ENCODE peak calls at places on chromosomes 3 and 15, in four cellular contexts. H, C, I and J are unnamed samples.

GRCh38 chr3:40574661-40575060 is 49.9 kb downstream of the ZNF621 start:
- DNase-seq in H (no peak), C (peak), I (no peak), J (no peak)

GRCh38 chr3:23959147-23959900 is 14.2 kb downstream of the NR1D2 start:
- DNase-seq in H (peak), C (peak), I (no peak), J (no peak)

GRCh38 chr3:195270350-195271115 is 426 bp downstream of the XXYLT1 start:
- DNase-seq in H (peak), C (peak), I (peak), J (peak)

GRCh38 chr15:62896380-62896866 is 146.1 kb upstream of the TPM1 start:
- DNase-seq in H (no peak), C (no peak), I (no peak), J (no peak)

GRCh38 chr3:45272411-45272810 is 46.3 kb upstream of the TMEM158 start:
- DNase-seq in H (no peak), C (no peak), I (no peak), J (no peak)

GRCh38 chr3:32646761-32647160 is 38.2 kb upstream of the CNOT10 start:
- DNase-seq in H (no peak), C (no peak), I (no peak), J (no peak)

GRCh38 chr3:27483117-27484001 is 825 bp downstream of the SLC4A7 start:
- DNase-seq in H (peak), C (peak), I (peak), J (peak)

GRCh38 chr3:184679056-184679502 is 32.8 kb downstream of the MAGEF1 start:
- DNase-seq in H (no peak), C (peak), I (peak), J (no peak)

GRCh38 chr15:28953573-28954195 is 67.9 kb downstream of the APBA2 start:
- DNase-seq in H (no peak), C (no peak), I (peak), J (no peak)

GRCh38 chr3:128518587-128519490 is 25.8 kb upstream of the GATA2 start:
- DNase-seq in H (no peak), C (no peak), I (peak), J (no peak)

GRCh38 chr3:53974314-53974713 is 82.7 kb upstream of the SELENOK start:
- DNase-seq in H (no peak), C (peak), I (no peak), J (no peak)

GRCh38 chr3:46900007-46900292 is 22.4 kb downstream of the PTH1R start:
- DNase-seq in H (no peak), C (no peak), I (no peak), J (no peak)

GRCh38 chr3:102532901-102533300 is 98.1 kb downstream of the ZPLD1 start:
- DNase-seq in H (peak), C (peak), I (no peak), J (no peak)

GRCh38 chr3:191397771-191398170 is 63.2 kb upstream of the PYDC2 start:
- DNase-seq in H (peak), C (no peak), I (no peak), J (no peak)

GRCh38 chr3:175149675-175150074 is 290.5 kb downstream of the NAALADL2 start:
- DNase-seq in H (peak), C (no peak), I (no peak), J (peak)

GRCh38 chr3:30496496-30496966 is 109.9 kb upstream of the TGFBR2 start:
- DNase-seq in H (peak), C (peak), I (no peak), J (no peak)

GRCh38 chr15:64596701-64597468 is 136.5 kb downstream of the ZNF609 start:
- DNase-seq in H (peak), C (peak), I (peak), J (no peak)

GRCh38 chr3:82157952-82158351 is 396.5 kb upstream of the GBE1 start:
- DNase-seq in H (peak), C (peak), I (no peak), J (no peak)

GRCh38 chr3:12392101-12392878 is 92.0 kb upstream of the TSEN2 start:
- DNase-seq in H (no peak), C (no peak), I (no peak), J (no peak)

GRCh38 chr3:47024932-47025331 is 45.5 kb downstream of the NBEAL2 start:
- DNase-seq in H (peak), C (peak), I (no peak), J (no peak)

GRCh38 chr15:45795487-45796069 is 160.7 kb downstream of the SQOR start:
- DNase-seq in H (peak), C (peak), I (peak), J (peak)

GRCh38 chr3:134885877-134886621 is 91.0 kb downstream of the EPHB1 start:
- DNase-seq in H (no peak), C (no peak), I (peak), J (no peak)

GRCh38 chr3:134366928-134367352 is 7.3 kb downstream of the AMOTL2 start:
- DNase-seq in H (no peak), C (no peak), I (peak), J (no peak)

GRCh38 chr3:107315136-107315535 is 62.1 kb upstream of the CCDC54 start:
- DNase-seq in H (peak), C (peak), I (no peak), J (no peak)

GRCh38 chr3:177724020-177724638 is 526.8 kb upstream of the TBL1XR1 start:
- DNase-seq in H (no peak), C (peak), I (no peak), J (peak)

GRCh38 chr3:109195812-109196211 is 59.3 kb downstream of the C3orf85 start:
- DNase-seq in H (no peak), C (peak), I (no peak), J (no peak)

GRCh38 chr3:130941793-130942192 is 47.9 kb downstream of the ATP2C1 start:
- DNase-seq in H (peak), C (no peak), I (no peak), J (no peak)

GRCh38 chr15:43928152-43928551 is 101.3 kb downstream of the WDR76 start:
- DNase-seq in H (no peak), C (no peak), I (peak), J (no peak)

GRCh38 chr3:94862703-94863102 is 799.8 kb downstream of the NSUN3 start:
- DNase-seq in H (no peak), C (peak), I (no peak), J (no peak)

GRCh38 chr3:40258555-40258954 is 51.0 kb upstream of the EIF1B start:
- DNase-seq in H (peak), C (peak), I (no peak), J (no peak)

GRCh38 chr3:153277029-153277428 is 115.0 kb downstream of the RAP2B start:
- DNase-seq in H (no peak), C (no peak), I (no peak), J (no peak)

DNA sequence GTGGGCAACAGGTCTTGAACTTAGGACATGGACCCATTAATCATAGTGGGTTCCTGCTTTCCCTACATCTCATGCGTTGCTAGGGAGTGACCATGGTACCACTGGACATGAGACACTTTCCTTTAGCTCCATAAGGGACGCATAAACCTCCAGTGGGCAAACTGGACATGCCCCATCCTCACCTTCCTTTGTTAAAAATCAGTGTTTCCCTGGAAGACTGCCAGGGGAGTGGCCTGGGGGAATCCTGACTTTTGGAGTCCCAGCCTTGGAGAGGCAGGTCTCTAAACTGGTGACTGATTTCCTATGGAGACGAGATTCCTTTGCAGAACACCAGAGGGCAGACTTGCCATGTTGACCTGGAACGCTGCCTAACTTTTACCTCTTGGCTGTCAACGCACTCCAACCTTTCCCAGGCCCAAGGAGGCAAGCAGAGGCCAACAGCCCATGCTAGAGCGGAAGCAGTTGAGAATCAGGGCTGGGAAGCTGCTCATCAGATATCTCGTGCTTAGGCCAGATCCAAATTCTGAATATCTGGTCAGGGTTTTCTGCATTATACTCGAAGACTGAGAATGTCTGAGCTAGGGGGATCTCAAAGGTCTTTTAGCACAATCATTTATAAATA is 2.6 kb downstream of the XIRP1 start:
- DNase-seq in H (peak), C (peak), I (peak), J (peak)
- TF ChIP-seq CTCF in H (peak), C (peak), I (peak), J (peak)

GRCh38 chr15:68696532-68697363 is 118.0 kb downstream of the CORO2B start:
- DNase-seq in H (peak), C (no peak), I (no peak), J (no peak)
- TF ChIP-seq CTCF in H (no peak), C (no peak), I (no peak), J (no peak)

GRCh38 chr3:126955004-126955790 is 27.7 kb upstream of the PLXNA1 start:
- DNase-seq in H (no peak), C (no peak), I (no peak), J (peak)

GRCh38 chr3:126956866-126957650 is 25.9 kb upstream of the PLXNA1 start:
- DNase-seq in H (no peak), C (no peak), I (peak), J (no peak)

GRCh38 chr3:126957776-126958637 is 24.9 kb upstream of the PLXNA1 start:
- DNase-seq in H (no peak), C (no peak), I (no peak), J (peak)

GRCh38 chr3:126954141-126954845 is 28.6 kb upstream of the PLXNA1 start:
- DNase-seq in H (peak), C (no peak), I (no peak), J (no peak)

DNA sequence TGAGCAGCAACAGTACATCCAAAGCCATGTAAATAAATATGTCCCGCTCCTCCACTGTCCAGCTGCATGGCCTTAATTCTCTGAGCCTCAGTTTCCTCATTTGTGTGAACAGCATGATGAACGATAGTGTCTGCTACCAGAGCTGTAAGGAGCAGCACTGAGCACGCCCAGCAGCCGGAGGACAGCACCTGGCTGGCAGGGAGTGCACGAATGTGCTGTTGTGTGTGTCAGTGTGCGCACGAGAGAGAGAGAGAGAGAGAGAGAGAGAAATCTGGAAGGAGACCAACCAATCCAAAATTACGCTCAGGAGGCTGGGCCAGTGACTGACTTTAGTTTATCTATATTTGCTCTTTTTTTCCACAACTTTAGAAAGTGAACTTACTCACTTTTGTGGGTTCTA is 26.6 kb upstream of the PLXNA1 start:
- DNase-seq in H (no peak), C (no peak), I (no peak), J (no peak)
- TF ChIP-seq CTCF in H (no peak), C (no peak), I (no peak), J (no peak)

GRCh38 chr3:122982202-122983185 is 45.1 kb downstream of the SEMA5B start:
- DNase-seq in H (no peak), C (no peak), I (peak), J (no peak)
- TF ChIP-seq CTCF in H (no peak), C (peak), I (peak), J (no peak)

GRCh38 chr3:150384517-150385212 is 23.4 kb upstream of the TSC22D2 start:
- DNase-seq in H (peak), C (peak), I (peak), J (no peak)
- TF ChIP-seq CTCF in H (no peak), C (peak), I (peak), J (peak)

DNA sequence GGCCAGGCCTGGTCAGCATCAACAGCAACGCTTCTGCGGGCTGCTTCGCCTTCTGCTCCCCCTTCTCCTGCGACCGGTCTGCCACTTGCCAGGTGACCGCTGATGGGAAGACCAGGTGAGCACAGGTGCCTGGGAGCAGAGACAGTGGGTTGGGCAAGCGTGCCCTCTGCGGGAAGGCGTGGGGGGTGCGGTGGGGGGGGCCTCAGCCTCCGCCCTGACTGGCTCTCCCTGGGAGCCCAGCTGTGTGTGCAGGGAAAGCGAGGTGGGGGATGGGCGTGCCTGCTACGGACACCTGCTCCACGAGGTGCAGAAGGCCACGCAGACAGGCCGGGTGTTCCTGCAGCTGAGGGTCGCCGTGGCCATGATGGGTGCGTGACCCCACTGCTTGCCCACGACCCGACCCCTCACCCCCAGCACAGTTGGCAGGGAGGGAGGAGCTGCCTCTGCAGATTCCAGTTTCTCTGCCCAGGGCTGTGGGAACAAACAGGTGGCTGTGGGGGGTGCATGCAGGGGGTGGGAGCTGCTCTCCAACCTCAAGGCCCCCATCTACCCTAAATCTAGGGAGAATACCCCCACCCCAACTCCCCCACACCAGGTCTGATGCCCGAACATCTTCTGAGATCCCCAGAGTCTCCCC is 8.8 kb downstream of the STAB1 start:
- DNase-seq in H (no peak), C (no peak), I (no peak), J (no peak)
- TF ChIP-seq CTCF in H (no peak), C (no peak), I (no peak), J (no peak)

DNA sequence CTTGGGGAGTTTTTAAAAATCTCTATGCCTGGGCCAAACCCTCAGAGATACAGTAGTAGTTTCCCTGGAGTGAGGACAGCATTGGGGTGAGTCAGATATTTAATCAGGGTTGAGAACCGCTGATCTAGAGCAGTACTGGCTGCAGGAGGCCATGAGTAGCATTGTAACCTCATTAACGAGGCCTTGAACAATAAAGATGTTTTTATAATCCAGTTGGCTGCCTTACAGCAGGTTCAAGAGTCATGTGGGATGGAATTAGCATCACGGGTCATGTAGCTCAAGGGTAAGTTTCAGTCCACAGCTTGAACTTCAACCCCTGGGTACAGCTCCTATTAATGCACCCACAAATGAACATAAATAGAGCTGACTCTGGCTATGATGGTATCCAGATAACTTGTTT is 5.1 kb downstream of the HPS3 start:
- DNase-seq in H (peak), C (peak), I (no peak), J (peak)
- TF ChIP-seq CTCF in H (no peak), C (no peak), I (no peak), J (no peak)

DNA sequence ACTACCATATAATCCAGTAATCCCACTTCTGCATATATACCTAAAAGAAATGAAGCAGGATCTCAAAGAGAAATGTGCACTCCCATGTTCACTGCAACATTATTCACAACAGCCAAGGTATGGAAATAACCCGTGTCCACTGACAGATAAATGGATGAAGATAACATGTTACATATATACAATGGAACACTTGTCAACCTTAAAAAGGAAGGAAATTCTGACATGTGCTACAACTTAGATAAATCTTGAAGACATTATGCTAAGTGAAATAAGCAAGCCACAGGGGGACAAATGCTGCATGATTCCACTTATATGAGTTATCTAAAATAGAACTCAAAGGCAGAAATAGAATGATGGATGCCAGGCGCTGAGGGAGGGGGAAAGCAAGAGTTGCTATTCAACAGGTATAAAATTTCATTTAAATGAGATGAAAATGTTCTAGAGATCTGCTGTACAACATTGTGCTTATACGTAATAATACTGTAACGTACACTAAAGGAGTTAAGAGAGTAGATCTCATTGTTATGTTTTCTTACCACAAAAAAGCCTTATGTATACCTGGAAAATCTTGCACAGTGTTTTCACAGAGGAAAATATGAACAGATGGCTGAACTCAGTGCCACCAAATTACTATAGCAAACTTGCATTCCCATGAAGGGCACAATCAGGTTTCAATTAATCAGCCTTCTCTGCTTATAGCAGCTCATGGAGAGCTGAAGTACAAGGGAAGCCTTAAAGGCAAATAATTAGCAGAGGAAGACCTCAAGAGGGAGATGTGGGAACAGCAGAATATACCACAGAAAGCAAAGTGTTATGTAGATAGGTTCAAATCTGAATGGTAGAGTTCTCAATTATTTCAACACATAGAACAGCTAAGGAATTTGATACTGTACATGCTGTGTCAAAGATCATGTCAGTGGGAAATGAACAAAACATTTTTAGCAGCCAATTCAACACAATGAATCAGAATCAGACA is 8.0 kb upstream of the VPS39 start:
- DNase-seq in H (no peak), C (peak), I (no peak), J (no peak)
- TF ChIP-seq CTCF in H (no peak), C (peak), I (peak), J (no peak)

GRCh38 chr3:37642959-37643598 is 218.6 kb upstream of the CTDSPL start:
- DNase-seq in H (no peak), C (no peak), I (no peak), J (no peak)
- TF ChIP-seq CTCF in H (no peak), C (no peak), I (no peak), J (no peak)

GRCh38 chr15:34853001-34853758 is 57.8 kb upstream of the ACTC1 start:
- DNase-seq in H (peak), C (peak), I (no peak), J (no peak)
- TF ChIP-seq CTCF in H (no peak), C (no peak), I (peak), J (no peak)